ENCODE peak calls at places on chromosomes 2 and 18, in four cellular contexts. P is ovary, E is stomach, F is esophagus squamous epithelium. A is an unnamed sample.

GRCh38 chr18:59575995-59576394 is 121.2 kb downstream of the CCBE1 start:
- DNase-seq in P (no peak), E (no peak), F (no peak), A (no peak)

GRCh38 chr2:71783215-71783614 is 329.9 kb downstream of the DYSF start:
- DNase-seq in P (no peak), E (no peak), F (no peak), A (no peak)

GRCh38 chr2:140256080-140256479 is 1475.9 kb upstream of the NXPH2 start:
- DNase-seq in P (no peak), E (no peak), F (no peak), A (no peak)

GRCh38 chr2:113872201-113872600 is 17.7 kb upstream of the ACTR3 start:
- DNase-seq in P (no peak), E (no peak), F (no peak), A (no peak)

GRCh38 chr2:88880441-88880953 is 189.0 kb downstream of the RPIA start:
- DNase-seq in P (no peak), E (no peak), F (no peak), A (peak; percentile 29)

GRCh38 chr2:156398176-156398575 is 38.0 kb upstream of the GPD2 start:
- DNase-seq in P (no peak), E (no peak), F (no peak), A (no peak)

GRCh38 chr2:229520582-229521221 is 193.7 kb downstream of the DNER start:
- DNase-seq in P (peak; percentile 52), E (no peak), F (no peak), A (no peak)

GRCh38 chr2:183532514-183532913 is 408.3 kb downstream of the NUP35 start:
- DNase-seq in P (no peak), E (no peak), F (no peak), A (no peak)

GRCh38 chr2:1518891-1519530 is 105.7 kb downstream of the TPO start:
- DNase-seq in P (no peak), E (no peak), F (no peak), A (no peak)

GRCh38 chr2:112317303-112318158 is 42.1 kb downstream of the ZC3H6 start:
- DNase-seq in P (no peak), E (no peak), F (no peak), A (no peak)

GRCh38 chr2:172106128-172106961 is 3.6 kb upstream of the DLX2 start:
- DNase-seq in P (peak; percentile 60), E (no peak), F (no peak), A (no peak)

GRCh38 chr2:147845608-147846002 is 776 bp downstream of the ACVR2A start:
- DNase-seq in P (no peak), E (no peak), F (no peak), A (no peak)

GRCh38 chr2:151947524-151948165 is 119.4 kb upstream of the ARL5A start:
- DNase-seq in P (no peak), E (peak; percentile 34), F (no peak), A (no peak)

GRCh38 chr2:179811042-179811441 is 50.4 kb downstream of the ZNF385B start:
- DNase-seq in P (no peak), E (no peak), F (no peak), A (no peak)

GRCh38 chr18:58732471-58732870 is 61.2 kb downstream of the MALT1 start:
- DNase-seq in P (no peak), E (no peak), F (no peak), A (no peak)

GRCh38 chr2:15808221-15808574 is 132.2 kb upstream of the MYCN start:
- DNase-seq in P (no peak), E (no peak), F (no peak), A (no peak)

GRCh38 chr2:191927319-191927867 is 80.5 kb upstream of the CAVIN2 start:
- DNase-seq in P (no peak), E (peak; percentile 77), F (no peak), A (peak; percentile 84)

GRCh38 chr2:52502476-52502860 is 1265.1 kb upstream of the CHAC2 start:
- DNase-seq in P (no peak), E (no peak), F (no peak), A (no peak)

GRCh38 chr2:113233593-113234550 is 44.8 kb downstream of the PAX8 start:
- DNase-seq in P (no peak), E (peak; percentile 61), F (no peak), A (no peak)

GRCh38 chr2:127170452-127171197 is 49.5 kb downstream of the CYP27C1 start:
- DNase-seq in P (no peak), E (no peak), F (no peak), A (no peak)

GRCh38 chr2:101744832-101745231 is 47.3 kb downstream of the MAP4K4 start:
- DNase-seq in P (no peak), E (no peak), F (no peak), A (no peak)

GRCh38 chr2:179580378-179581146 is 280.9 kb downstream of the ZNF385B start:
- DNase-seq in P (no peak), E (no peak), F (no peak), A (no peak)

GRCh38 chr2:211611061-211611518 is 927.5 kb downstream of the ERBB4 start:
- DNase-seq in P (no peak), E (no peak), F (no peak), A (no peak)

GRCh38 chr18:46481048-46481846 is 175.8 kb downstream of the LOXHD1 start:
- DNase-seq in P (no peak), E (peak; percentile 57), F (no peak), A (no peak)

GRCh38 chr2:169415233-169415748 is 53.0 kb upstream of the LRP2 start:
- DNase-seq in P (no peak), E (no peak), F (no peak), A (no peak)

GRCh38 chr2:9317559-9317958 is 105.8 kb downstream of the ITGB1BP1 start:
- DNase-seq in P (no peak), E (no peak), F (no peak), A (no peak)

GRCh38 chr2:9315280-9315847 is 108.0 kb downstream of the ITGB1BP1 start:
- DNase-seq in P (no peak), E (no peak), F (no peak), A (peak; percentile 28)

GRCh38 chr2:9313443-9313842 is 106.8 kb downstream of the ASAP2 start:
- DNase-seq in P (no peak), E (no peak), F (no peak), A (no peak)

GRCh38 chr2:9319338-9319715 is 104.0 kb downstream of the ITGB1BP1 start:
- DNase-seq in P (no peak), E (no peak), F (no peak), A (no peak)

GRCh38 chr2:9318461-9319337 is 104.6 kb downstream of the ITGB1BP1 start:
- DNase-seq in P (peak; percentile 82), E (peak; percentile 76), F (no peak), A (no peak)
- H3K27ac ChIP-seq in P (peak overlapping the region; percentile 64), E (peak overlapping the region; percentile 57), F (peak overlapping the region; percentile 49), A (no peak overlapping the region)

DNA sequence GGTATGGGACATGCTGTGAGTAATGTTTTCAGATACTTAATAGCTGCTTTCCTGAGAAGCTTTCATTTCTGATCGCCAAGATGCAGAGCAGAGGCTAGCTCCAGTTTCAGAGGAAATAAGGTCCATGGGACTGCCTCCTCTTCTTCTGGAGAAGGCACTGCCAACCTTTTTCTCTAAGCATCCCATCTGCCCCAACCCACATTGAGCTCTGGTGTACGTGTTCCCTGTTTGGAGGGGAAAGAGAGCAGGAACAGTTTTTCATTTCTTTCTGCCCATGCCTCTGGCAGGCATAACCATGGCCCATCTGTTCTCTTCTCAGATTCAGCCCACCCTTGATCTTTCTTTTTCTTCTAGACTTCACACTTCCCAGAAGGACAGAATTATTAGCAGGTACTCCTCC is 1110.4 kb upstream of the KLHL29 start:
- DNase-seq in P (no peak), E (no peak), F (no peak), A (no peak)
- H3K36me3 ChIP-seq in P (no peaks in the 10 kb centered on the region), E (no peaks in the 10 kb centered on the region), F (no peaks in the 10 kb centered on the region), A (no peaks in the 10 kb centered on the region)

GRCh38 chr2:163491850-163492249 is 244.0 kb downstream of the FIGN start:
- DNase-seq in P (no peak), E (no peak), F (no peak), A (no peak)
- TF ChIP-seq POLR2A in P (no peak), E (no peak), F (no peak), A (no peak)

GRCh38 chr18:9779630-9780029 is 71.5 kb downstream of the RAB31 start:
- DNase-seq in P (no peak), E (peak; percentile 27), F (no peak), A (peak; percentile 65)
- H3K27ac ChIP-seq in P (no peak overlapping the region), E (no peak overlapping the region), F (peak overlapping the region; percentile 68), A (no peak overlapping the region)

GRCh38 chr2:98571796-98572195 is 36.5 kb downstream of the COA5 start:
- DNase-seq in P (no peak), E (no peak), F (no peak), A (no peak)
- H3K36me3 ChIP-seq in P (no peaks in the 10 kb centered on the region), E (peaks cover 99% of the 10 kb centered on the region), F (peaks cover 86% of the 10 kb centered on the region), A (no peaks in the 10 kb centered on the region)